ENCODE peak calls at places on chromosomes 5 and 9, in eight cellular contexts. X, Z, W, J, Y, I, Q and K are unnamed samples.

GRCh38 chr9:106920701-106921283 is 57.8 kb downstream of the ZNF462 start:
- DNase-seq in Z (peak; percentile 33), I (no peak), J (no peak), W (no peak), Y (no peak), X (no peak), Q (peak; percentile 46), K (peak; percentile 48)

GRCh38 chr9:2465921-2466460 is 155.6 kb upstream of the VLDLR start:
- DNase-seq in Z (no peak), Y (no peak), X (no peak), W (peak; percentile 44), Q (peak; percentile 47), I (no peak), J (no peak), K (no peak)

GRCh38 chr5:61252643-61252925 is 79.5 kb upstream of the ZSWIM6 start:
- DNase-seq in Y (no peak), Z (no peak), I (no peak), J (no peak), W (no peak), Q (no peak), X (no peak), K (no peak)

GRCh38 chr5:1668141-1668721 is 131.4 kb downstream of the MRPL36 start:
- DNase-seq in Z (peak; percentile 42), W (no peak), J (peak; percentile 57), Y (no peak), Q (peak; percentile 3), I (peak; percentile 81), X (peak; percentile 51), K (no peak)

GRCh38 chr5:98742395-98743073 is 30.9 kb upstream of the RGMB start:
- DNase-seq in Y (no peak), Q (no peak), W (no peak), I (peak; percentile 80), J (no peak), Z (no peak), X (no peak), K (no peak)

GRCh38 chr9:113589890-113590289 is 126.4 kb downstream of the RGS3 start:
- DNase-seq in W (no peak), Z (no peak), Q (peak; percentile 41), X (no peak), I (no peak), J (no peak), Y (no peak), K (peak; percentile 51)

GRCh38 chr9:31140316-31140715 is 1244.1 kb upstream of the ACO1 start:
- DNase-seq in Q (peak; percentile 62), J (no peak), W (no peak), Y (no peak), I (no peak), Z (no peak), X (no peak), K (peak; percentile 14)

GRCh38 chr5:32707394-32707997 is 3.6 kb upstream of the NPR3 start:
- DNase-seq in I (peak; percentile 48), Y (no peak), Z (no peak), X (no peak), J (no peak), Q (peak; percentile 42), W (peak; percentile 31), K (peak; percentile 36)

GRCh38 chr5:93596676-93597441 is 13.8 kb downstream of the NR2F1 start:
- DNase-seq in W (peak; percentile 54), Y (no peak), X (no peak), I (peak; percentile 92), Q (no peak), J (no peak), Z (peak; percentile 37), K (no peak)

GRCh38 chr9:96044401-96044800 is 168.9 kb downstream of the ERCC6L2 start:
- DNase-seq in J (no peak), W (no peak), Z (no peak), I (no peak), Q (no peak), X (no peak), Y (no peak), K (no peak)

GRCh38 chr5:33725846-33726245 is 165.9 kb downstream of the ADAMTS12 start:
- DNase-seq in J (no peak), Q (peak; percentile 53), W (no peak), I (no peak), Z (no peak), X (no peak), Y (no peak), K (no peak)

GRCh38 chr9:121674952-121675351 is 23.5 kb downstream of the DAB2IP start:
- DNase-seq in I (peak; percentile 92), W (no peak), Z (no peak), Y (no peak), Q (no peak), J (no peak), X (no peak), K (no peak)

GRCh38 chr9:33076031-33076359 is 479 bp downstream of the SMU1 start:
- DNase-seq in Y (no peak), Z (no peak), J (no peak), W (no peak), I (no peak), Q (peak; percentile 43), X (no peak), K (no peak)

GRCh38 chr5:123803359-123803758 is 291.4 kb downstream of the CSNK1G3 start:
- DNase-seq in W (no peak), Y (no peak), I (no peak), Q (no peak), J (no peak), Z (no peak), X (no peak), K (no peak)

GRCh38 chr5:78505860-78506259 is 142.7 kb downstream of the LHFPL2 start:
- DNase-seq in Q (no peak), Y (no peak), J (no peak), X (no peak), Z (no peak), W (no peak), I (no peak), K (no peak)

GRCh38 chr9:34426340-34427074 is 31.9 kb downstream of the FAM219A start:
- DNase-seq in X (no peak), I (peak; percentile 67), J (no peak), Q (no peak), Y (no peak), Z (no peak), W (no peak), K (no peak)

GRCh38 chr5:7805379-7805778 is 45.6 kb downstream of the CFAP90 start:
- DNase-seq in Z (no peak), Y (no peak), J (no peak), X (no peak), Q (no peak), W (no peak), I (no peak), K (no peak)

GRCh38 chr9:132638240-132638639 is 31.5 kb downstream of the DDX31 start:
- DNase-seq in X (no peak), Q (peak; percentile 80), J (no peak), Y (no peak), Z (no peak), W (no peak), I (no peak), K (peak; percentile 58)

GRCh38 chr9:124251605-124252366 is 6.0 kb upstream of the NEK6 start:
- DNase-seq in X (no peak), J (no peak), Q (peak; percentile 67), I (peak; percentile 52), Z (no peak), Y (no peak), W (no peak), K (peak; percentile 80)

GRCh38 chr9:32571969-32572899 is 725 bp downstream of the NDUFB6 start:
- DNase-seq in I (peak; percentile 86), Z (peak; percentile 62), Q (peak; percentile 81), Y (peak; percentile 65), W (peak; percentile 82), J (peak; percentile 81), X (no peak), K (peak; percentile 87)

GRCh38 chr9:23820731-23821399 is 5.2 kb downstream of the ELAVL2 start:
- DNase-seq in X (no peak), I (peak; percentile 81), Z (no peak), J (no peak), Y (no peak), Q (no peak), W (no peak), K (no peak)